ENCODE peak calls at places on chromosomes 5 and 9, in seven cellular contexts. One of them, this sample, is unnamed.

GRCh38 chr5:68396722-68397121 is 181.2 kb downstream of the PIK3R1 start:
- DNase-seq in GM12864: no peak
- DNase-seq in activated T-cell treated with anti-CD3 and anti-CD28 coated beads, Interleukin-2, amount 50 U/mL, for 72 hours: no peak
- DNase-seq in stimulated activated CD8-positive, alpha-beta memory T cell treated with anti-CD3 and anti-CD28 coated beads, Interleukin-4, amount 100 ng/mL, for 1 hour: no peak
- DNase-seq in RWPE1: no peak
- DNase-seq in AG10803: no peak
- DNase-seq in H7: no peak
- DNase-seq in this sample: no peak

GRCh38 chr5:133245191-133246052 is 193.6 kb downstream of the HSPA4 start:
- DNase-seq in stimulated activated CD8-positive, alpha-beta memory T cell treated with anti-CD3 and anti-CD28 coated beads, Interleukin-4, amount 100 ng/mL, for 1 hour: no peak
- DNase-seq in RWPE1: peak
- DNase-seq in H7: peak
- DNase-seq in activated T-cell treated with anti-CD3 and anti-CD28 coated beads, Interleukin-2, amount 50 U/mL, for 72 hours: peak
- DNase-seq in GM12864: no peak
- DNase-seq in AG10803: peak
- DNase-seq in this sample: no peak

GRCh38 chr5:116084231-116084630 is 594 bp upstream of the COMMD10 start:
- DNase-seq in RWPE1: peak
- DNase-seq in H7: peak
- DNase-seq in GM12864: no peak
- DNase-seq in stimulated activated CD8-positive, alpha-beta memory T cell treated with anti-CD3 and anti-CD28 coated beads, Interleukin-4, amount 100 ng/mL, for 1 hour: no peak
- DNase-seq in activated T-cell treated with anti-CD3 and anti-CD28 coated beads, Interleukin-2, amount 50 U/mL, for 72 hours: peak
- DNase-seq in AG10803: peak
- DNase-seq in this sample: no peak

GRCh38 chr5:69451941-69452652 is 37.2 kb downstream of the MARVELD2 start:
- DNase-seq in RWPE1: no peak
- DNase-seq in activated T-cell treated with anti-CD3 and anti-CD28 coated beads, Interleukin-2, amount 50 U/mL, for 72 hours: no peak
- DNase-seq in H7: no peak
- DNase-seq in stimulated activated CD8-positive, alpha-beta memory T cell treated with anti-CD3 and anti-CD28 coated beads, Interleukin-4, amount 100 ng/mL, for 1 hour: no peak
- DNase-seq in GM12864: no peak
- DNase-seq in AG10803: no peak
- DNase-seq in this sample: no peak

GRCh38 chr9:129102791-129103594 is 7.6 kb downstream of the CRAT start:
- DNase-seq in H7: peak
- DNase-seq in stimulated activated CD8-positive, alpha-beta memory T cell treated with anti-CD3 and anti-CD28 coated beads, Interleukin-4, amount 100 ng/mL, for 1 hour: no peak
- DNase-seq in RWPE1: peak
- DNase-seq in activated T-cell treated with anti-CD3 and anti-CD28 coated beads, Interleukin-2, amount 50 U/mL, for 72 hours: peak
- DNase-seq in AG10803: peak
- DNase-seq in GM12864: no peak
- DNase-seq in this sample: no peak

GRCh38 chr5:15574806-15575205 is 74.8 kb downstream of the FBXL7 start:
- DNase-seq in H7: no peak
- DNase-seq in stimulated activated CD8-positive, alpha-beta memory T cell treated with anti-CD3 and anti-CD28 coated beads, Interleukin-4, amount 100 ng/mL, for 1 hour: no peak
- DNase-seq in activated T-cell treated with anti-CD3 and anti-CD28 coated beads, Interleukin-2, amount 50 U/mL, for 72 hours: no peak
- DNase-seq in GM12864: no peak
- DNase-seq in RWPE1: no peak
- DNase-seq in AG10803: peak
- DNase-seq in this sample: peak

GRCh38 chr9:136295055-136295454 is 8.8 kb downstream of the CCDC187 start:
- DNase-seq in RWPE1: no peak
- DNase-seq in AG10803: no peak
- DNase-seq in GM12864: no peak
- DNase-seq in stimulated activated CD8-positive, alpha-beta memory T cell treated with anti-CD3 and anti-CD28 coated beads, Interleukin-4, amount 100 ng/mL, for 1 hour: no peak
- DNase-seq in activated T-cell treated with anti-CD3 and anti-CD28 coated beads, Interleukin-2, amount 50 U/mL, for 72 hours: no peak
- DNase-seq in H7: no peak
- DNase-seq in this sample: no peak

GRCh38 chr5:57986746-57987145 is 473.1 kb downstream of the PLK2 start:
- DNase-seq in AG10803: peak
- DNase-seq in RWPE1: peak
- DNase-seq in stimulated activated CD8-positive, alpha-beta memory T cell treated with anti-CD3 and anti-CD28 coated beads, Interleukin-4, amount 100 ng/mL, for 1 hour: no peak
- DNase-seq in GM12864: no peak
- DNase-seq in activated T-cell treated with anti-CD3 and anti-CD28 coated beads, Interleukin-2, amount 50 U/mL, for 72 hours: no peak
- DNase-seq in H7: no peak
- DNase-seq in this sample: no peak

GRCh38 chr9:84000186-84000585 is 19.6 kb downstream of the RMI1 start:
- DNase-seq in H7: no peak
- DNase-seq in stimulated activated CD8-positive, alpha-beta memory T cell treated with anti-CD3 and anti-CD28 coated beads, Interleukin-4, amount 100 ng/mL, for 1 hour: no peak
- DNase-seq in activated T-cell treated with anti-CD3 and anti-CD28 coated beads, Interleukin-2, amount 50 U/mL, for 72 hours: no peak
- DNase-seq in AG10803: peak
- DNase-seq in GM12864: no peak
- DNase-seq in RWPE1: no peak
- DNase-seq in this sample: no peak

GRCh38 chr9:81855538-81855937 is 72.7 kb upstream of the SPATA31D4 start:
- DNase-seq in activated T-cell treated with anti-CD3 and anti-CD28 coated beads, Interleukin-2, amount 50 U/mL, for 72 hours: no peak
- DNase-seq in H7: no peak
- DNase-seq in GM12864: no peak
- DNase-seq in RWPE1: no peak
- DNase-seq in AG10803: peak
- DNase-seq in stimulated activated CD8-positive, alpha-beta memory T cell treated with anti-CD3 and anti-CD28 coated beads, Interleukin-4, amount 100 ng/mL, for 1 hour: no peak
- DNase-seq in this sample: no peak

GRCh38 chr9:105173306-105173705 is 71.1 kb upstream of the SLC44A1 start:
- DNase-seq in AG10803: no peak
- DNase-seq in stimulated activated CD8-positive, alpha-beta memory T cell treated with anti-CD3 and anti-CD28 coated beads, Interleukin-4, amount 100 ng/mL, for 1 hour: no peak
- DNase-seq in activated T-cell treated with anti-CD3 and anti-CD28 coated beads, Interleukin-2, amount 50 U/mL, for 72 hours: no peak
- DNase-seq in RWPE1: no peak
- DNase-seq in GM12864: no peak
- DNase-seq in H7: peak
- DNase-seq in this sample: no peak

This sample was measured in esophagus muscularis mucosa.